ENCODE peak calls at places on chromosomes 2 and 18, in nine cellular contexts. O is body of pancreas, R is sigmoid colon, N is fibroblast of lung, W is cardiac muscle cell, S is heart right ventricle, X is HCT116, F is tibial artery, M is K562. D is an unnamed sample.

GRCh38 chr2:74385396-74385795 is 5.3 kb upstream of the DCTN1 start:
- DNase-seq in O (no peak), R (no peak), N (peak; percentile 25), W (peak; percentile 37), S (no peak), X (no peak), F (no peak), M (no peak), D (no peak)

GRCh38 chr2:50476174-50476573 is 555.8 kb downstream of the NRXN1 start:
- DNase-seq in O (no peak), R (no peak), N (no peak), W (no peak), S (no peak), X (no peak), F (no peak), M (no peak), D (no peak)

GRCh38 chr2:18171191-18172139 is 293.0 kb downstream of the KCNS3 start:
- DNase-seq in O (peak; percentile 25), R (peak; percentile 83), N (peak; percentile 88), W (peak; percentile 70), S (no peak), X (no peak), F (no peak), M (no peak), D (no peak)

GRCh38 chr2:149768320-149768799 is 180.8 kb upstream of the MMADHC start:
- DNase-seq in O (no peak), R (no peak), N (peak; percentile 58), W (peak; percentile 10), S (no peak), X (no peak), F (no peak), M (no peak), D (no peak)

GRCh38 chr2:196290149-196290548 is 118.8 kb upstream of the STK17B start:
- DNase-seq in O (no peak), R (no peak), N (no peak), W (no peak), S (no peak), X (no peak), F (no peak), M (no peak), D (no peak)

GRCh38 chr18:55425698-55426097 is 162.3 kb downstream of the TCF4 start:
- DNase-seq in O (no peak), R (no peak), N (no peak), W (no peak), S (no peak), X (no peak), F (no peak), M (no peak), D (no peak)

GRCh38 chr2:182301093-182301492 is 125.7 kb downstream of the PDE1A start:
- DNase-seq in O (no peak), R (no peak), N (no peak), W (peak; percentile 53), S (no peak), X (no peak), F (no peak), M (no peak), D (no peak)

GRCh38 chr2:170715062-170715931 is at the start of gene SP5:
- DNase-seq in O (peak; percentile 66), R (peak; percentile 85), N (peak; percentile 57), W (peak; percentile 51), S (peak; percentile 25), X (peak; percentile 35), F (peak; percentile 51), M (peak; percentile 93), D (peak; percentile 14)

GRCh38 chr2:96798733-96799622 is 17.1 kb upstream of the CNNM3 start:
- DNase-seq in O (no peak), R (peak; percentile 59), N (no peak), W (no peak), S (no peak), X (no peak), F (no peak), M (no peak), D (no peak)

GRCh38 chr18:2547477-2548087 is 23.7 kb downstream of the METTL4 start:
- DNase-seq in O (no peak), R (no peak), N (peak; percentile 50), W (peak; percentile 80), S (no peak), X (peak; percentile 22), F (no peak), M (peak; percentile 33), D (no peak)

GRCh38 chr2:178317807-178318206 is 123.5 kb downstream of the OSBPL6 start:
- DNase-seq in O (no peak), R (no peak), N (no peak), W (no peak), S (no peak), X (no peak), F (no peak), M (no peak), D (no peak)

GRCh38 chr18:79382681-79383387 is 12.9 kb upstream of the NFATC1 start:
- DNase-seq in O (no peak), R (peak; percentile 70), N (no peak), W (no peak), S (no peak), X (no peak), F (no peak), M (no peak), D (no peak)

GRCh38 chr2:144886847-144887246 is 366.9 kb upstream of the ZEB2 start:
- DNase-seq in O (peak; percentile 17), R (peak; percentile 71), N (peak; percentile 36), W (peak; percentile 82), S (peak; percentile 62), X (no peak), F (peak; percentile 60), M (no peak), D (no peak)

GRCh38 chr2:39107156-39107555 is 13.7 kb downstream of the SOS1 start:
- DNase-seq in O (no peak), R (no peak), N (no peak), W (no peak), S (no peak), X (no peak), F (no peak), M (no peak), D (peak; percentile 77)

GRCh38 chr18:62458346-62458745 is 64.5 kb upstream of the ZCCHC2 start:
- DNase-seq in O (no peak), R (no peak), N (no peak), W (no peak), S (no peak), X (no peak), F (no peak), M (no peak), D (no peak)

GRCh38 chr2:33129261-33129660 is 182.5 kb downstream of the LTBP1 start:
- DNase-seq in O (no peak), R (no peak), N (no peak), W (no peak), S (no peak), X (no peak), F (no peak), M (no peak), D (no peak)

GRCh38 chr2:146954544-146954943 is 890.3 kb upstream of the ACVR2A start:
- DNase-seq in O (no peak), R (no peak), N (no peak), W (no peak), S (no peak), X (no peak), F (no peak), M (no peak), D (no peak)

GRCh38 chr2:45625824-45626223 is 14.8 kb upstream of the SRBD1 start:
- DNase-seq in O (no peak), R (no peak), N (no peak), W (no peak), S (no peak), X (no peak), F (no peak), M (no peak), D (no peak)

DNA sequence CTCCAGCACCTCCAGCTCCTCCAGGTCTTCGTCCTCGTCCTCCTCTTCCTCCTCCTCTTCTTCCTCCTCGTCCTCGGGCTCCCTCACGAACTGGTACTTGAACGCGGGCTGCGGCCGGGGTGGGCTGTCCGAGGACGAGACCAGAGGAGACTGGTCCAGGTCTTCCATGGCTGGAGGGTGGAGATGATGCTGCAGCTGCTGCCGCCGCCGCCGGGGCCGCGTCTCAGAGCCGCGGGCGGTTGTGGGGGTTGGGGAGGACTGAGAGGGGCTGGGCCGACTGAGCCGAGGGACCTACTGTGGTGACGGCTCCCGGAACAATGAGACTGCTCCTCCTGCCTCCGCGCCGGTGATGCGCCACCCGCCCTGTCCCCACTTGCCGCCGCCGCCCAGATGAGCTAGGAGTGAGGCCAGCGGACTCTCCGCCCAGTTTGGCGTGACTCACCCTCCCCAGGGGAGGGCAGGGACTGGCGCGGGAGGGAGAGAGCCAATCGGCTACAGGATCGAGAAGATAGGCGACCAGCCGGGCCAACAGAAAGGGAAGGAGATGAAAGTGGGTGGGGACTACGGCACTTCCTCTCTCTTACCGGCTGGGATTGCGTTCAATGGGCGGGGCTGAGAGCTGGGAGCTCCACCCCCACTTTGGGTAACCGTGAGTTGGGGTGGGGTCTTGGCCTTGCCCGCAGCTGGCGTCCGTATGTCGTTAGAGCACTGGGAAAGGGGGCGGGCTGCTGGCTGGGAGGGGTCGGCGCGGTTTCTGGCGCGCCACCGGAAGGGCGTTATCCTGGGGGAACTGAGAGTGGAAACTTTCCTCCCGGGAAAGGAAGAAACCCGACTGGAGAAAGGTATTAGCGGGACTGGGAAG is at the start of gene RTN4:
- DNase-seq in O (peak; percentile 98), R (peak; percentile 100), N (peak; percentile 99), W (peak; percentile 100), S (peak; percentile 99), X (peak; percentile 97), F (peak; percentile 99), M (peak; percentile 97), D (peak; percentile 95)
- TF ChIP-seq CTCF in O (peak; percentile 64), R (peak; percentile 4), N (peak; percentile 12), W (peak; percentile 7), S (no peak), X (no peak), F (peak; percentile 19), M (no peak), D (no peak)

GRCh38 chr2:231668981-231669380 is 39.3 kb upstream of the PTMA start:
- DNase-seq in O (no peak), R (no peak), N (no peak), W (no peak), S (no peak), X (no peak), F (no peak), M (no peak), D (no peak)
- H3K4me1 ChIP-seq in O (peaks cover 18% of the 10 kb centered on the region), R (peaks cover 63% of the 10 kb centered on the region), N (peaks cover 13% of the 10 kb centered on the region), W (peaks cover 51% of the 10 kb centered on the region), S (peaks cover 60% of the 10 kb centered on the region), X (peaks cover 60% of the 10 kb centered on the region), F (peaks cover 62% of the 10 kb centered on the region), M (peaks cover 27% of the 10 kb centered on the region), D (peaks cover 15% of the 10 kb centered on the region)

DNA sequence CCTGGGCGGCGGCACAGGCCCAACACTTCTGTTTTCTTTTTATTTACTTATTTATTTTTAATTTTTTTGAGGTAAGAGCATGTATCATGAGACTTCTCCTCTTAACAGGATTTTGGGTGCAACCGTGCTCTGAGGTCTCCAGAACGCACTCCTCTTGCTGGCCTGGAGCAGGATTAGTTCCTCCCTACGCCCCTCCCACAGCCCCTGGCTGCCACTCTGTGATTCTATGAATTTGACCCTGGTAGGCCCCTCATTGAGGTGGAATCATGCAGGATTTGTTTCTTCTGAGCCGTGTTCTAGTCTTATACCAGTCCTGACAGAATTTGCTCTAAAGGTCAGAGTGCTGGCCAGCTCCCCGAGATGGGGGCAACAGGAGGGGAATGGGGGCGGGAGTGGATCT is 106.5 kb upstream of the HS6ST1 start:
- DNase-seq in O (peak; percentile 13), R (peak; percentile 44), N (no peak), W (no peak), S (no peak), X (no peak), F (no peak), M (no peak), D (no peak)
- TF ChIP-seq CTCF in O (no peak), R (no peak), N (no peak), W (no peak), S (no peak), X (no peak), F (no peak), M (no peak), D (no peak)

GRCh38 chr2:230658877-230659652 is 53.6 kb upstream of the CAB39 start:
- DNase-seq in O (no peak), R (no peak), N (no peak), W (no peak), S (no peak), X (no peak), F (no peak), M (peak; percentile 85), D (no peak)
- H3K4me1 ChIP-seq in O (no peaks in the 10 kb centered on the region), R (peaks cover 5% of the 10 kb centered on the region), N (no peaks in the 10 kb centered on the region), W (no peaks in the 10 kb centered on the region), S (no peaks in the 10 kb centered on the region), X (no peaks in the 10 kb centered on the region), F (no peaks in the 10 kb centered on the region), M (peaks cover 55% of the 10 kb centered on the region), D (no peaks in the 10 kb centered on the region)

D was measured in BE2C.